ENCODE peak calls at places on chromosomes 7 and 10, in six cellular contexts. Y is GM23248, M is trophoblast cell, X is cardiac muscle cell, R is tibial nerve, Q is SJSA1. D is an unnamed sample. For H3K4me1, the result is how much of the 10 kb centered on the place peaks cover.

GRCh38 chr7:163971-164881 is 28.1 kb upstream of the FAM20C start:
- DNase-seq in Y (no peak), M (no peak), X (no peak), R (no peak), Q (no peak), D (no peak)

GRCh38 chr7:63023182-63023787 is 975.4 kb upstream of the ZNF722 start:
- DNase-seq in Y (no peak), M (no peak), X (no peak), R (no peak), Q (no peak), D (no peak)

GRCh38 chr10:88759366-88760101 is at the start of gene LIPN:
- DNase-seq in Y (no peak), M (peak), X (no peak), R (no peak), Q (no peak), D (no peak)

GRCh38 chr10:118543714-118544400 is 51.6 kb downstream of the PRLHR start:
- DNase-seq in Y (peak), M (peak), X (peak), R (no peak), Q (peak), D (peak)

GRCh38 chr7:79290841-79291497 is 162.5 kb downstream of the MAGI2 start:
- DNase-seq in Y (peak), M (no peak), X (peak), R (no peak), Q (no peak), D (peak)

GRCh38 chr10:68345621-68346020 is 12.9 kb upstream of the PBLD start:
- DNase-seq in Y (no peak), M (no peak), X (no peak), R (no peak), Q (no peak), D (no peak)

GRCh38 chr7:8380130-8380529 is 53.3 kb upstream of the NXPH1 start:
- DNase-seq in Y (no peak), M (no peak), X (no peak), R (no peak), Q (no peak), D (no peak)

GRCh38 chr7:112201421-112201820 is 4.8 kb downstream of the DOCK4 start:
- DNase-seq in Y (peak), M (no peak), X (peak), R (no peak), Q (no peak), D (peak)

GRCh38 chr7:149713061-149713730 is 60.2 kb downstream of the ZNF467 start:
- DNase-seq in Y (no peak), M (no peak), X (no peak), R (no peak), Q (no peak), D (no peak)

GRCh38 chr10:51459476-51459875 is 239.9 kb downstream of the CSTF2T start:
- DNase-seq in Y (no peak), M (no peak), X (peak), R (no peak), Q (no peak), D (no peak)

GRCh38 chr7:82179311-82179710 is 264.3 kb downstream of the CACNA2D1 start:
- DNase-seq in Y (no peak), M (no peak), X (no peak), R (no peak), Q (no peak), D (no peak)

GRCh38 chr10:131786756-131787605 is 113.8 kb upstream of the PPP2R2D start:
- DNase-seq in Y (peak), M (no peak), X (peak), R (no peak), Q (peak), D (peak)

GRCh38 chr10:63099734-63100133 is 33.4 kb upstream of the NRBF2 start:
- DNase-seq in Y (no peak), M (no peak), X (no peak), R (no peak), Q (no peak), D (no peak)

GRCh38 chr7:140059288-140060242 is 3.2 kb downstream of the PARP12 start:
- DNase-seq in Y (peak), M (no peak), X (peak), R (no peak), Q (peak), D (peak)

GRCh38 chr7:7696458-7697119 is 21.8 kb downstream of the RPA3 start:
- DNase-seq in Y (peak), M (no peak), X (no peak), R (no peak), Q (peak), D (peak)

GRCh38 chr7:96300981-96301380 is 20.9 kb downstream of the SLC25A13 start:
- DNase-seq in Y (no peak), M (no peak), X (no peak), R (no peak), Q (no peak), D (no peak)

GRCh38 chr10:49611166-49611814 is 1.2 kb downstream of the SLC18A3 start:
- DNase-seq in Y (peak), M (no peak), X (no peak), R (no peak), Q (no peak), D (no peak)

GRCh38 chr10:93917814-93918213 is 24.0 kb downstream of the SLC35G1 start:
- DNase-seq in Y (no peak), M (no peak), X (peak), R (no peak), Q (no peak), D (no peak)

GRCh38 chr7:17651926-17652385 is 288.3 kb downstream of the SNX13 start:
- DNase-seq in Y (peak), M (no peak), X (peak), R (no peak), Q (peak), D (peak)

GRCh38 chr10:88961266-88961665 is 8.7 kb upstream of the ACTA2 start:
- DNase-seq in Y (no peak), M (no peak), X (no peak), R (no peak), Q (no peak), D (no peak)

GRCh38 chr10:124089859-124090258 is 3.5 kb downstream of the CHST15 start:
- DNase-seq in Y (no peak), M (no peak), X (no peak), R (no peak), Q (no peak), D (no peak)
- H3K4me1 ChIP-seq in Y (under half), M (under half), X (under half), R (under half), Q (under half), D (under half)

DNA sequence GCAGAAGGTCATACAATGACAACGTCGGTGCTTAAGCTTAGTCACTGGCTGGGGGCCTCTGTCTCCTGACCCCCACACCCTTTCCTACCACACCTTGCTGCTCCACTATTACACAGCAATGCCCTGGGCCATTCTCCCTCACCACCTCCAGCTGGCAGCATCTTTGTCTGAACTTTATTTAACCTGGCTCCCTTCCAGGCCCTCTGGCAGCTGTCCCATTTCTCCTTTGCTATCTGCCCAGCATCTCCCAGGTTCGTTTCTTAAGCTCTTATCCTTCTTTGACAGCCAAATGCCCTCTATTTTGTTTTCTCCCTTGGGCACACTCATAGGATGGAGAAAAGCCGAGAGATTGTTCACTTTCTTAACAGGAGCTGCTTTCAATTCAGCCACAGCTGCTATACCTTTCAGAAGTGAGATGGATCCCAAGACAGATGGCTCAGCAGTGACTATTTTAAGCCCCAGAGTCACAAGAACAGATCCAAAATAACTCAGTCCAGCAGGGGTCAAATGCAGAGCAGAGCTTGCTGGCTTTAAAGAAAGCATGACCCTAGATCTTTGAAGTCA is 1277.1 kb upstream of the AUTS2 start:
- DNase-seq in Y (no peak), M (no peak), X (no peak), R (peak), Q (no peak), D (peak)
- H3K4me3 ChIP-seq in Y (no peak), M (no peak), X (no peak), R (no peak), Q (no peak), D (no peak)

DNA sequence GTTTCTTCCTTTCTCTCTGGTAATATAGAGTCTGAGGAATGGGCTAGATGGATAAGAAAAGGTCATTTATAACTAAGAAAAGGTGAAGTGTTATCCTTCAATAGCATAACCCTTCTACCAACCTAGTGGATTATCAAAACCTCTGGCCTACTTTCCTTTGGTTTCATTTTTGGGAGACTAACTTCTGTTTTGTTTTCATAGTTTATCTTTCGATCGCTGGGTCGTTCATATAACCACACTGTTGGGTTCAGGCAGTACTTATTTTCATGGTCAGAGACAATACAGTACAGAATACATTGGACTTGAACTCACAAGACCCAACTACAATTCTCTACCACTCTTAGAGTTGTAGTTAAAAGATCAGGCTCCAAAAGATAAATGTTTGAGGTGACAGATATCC is 86.5 kb downstream of the UBE2H start:
- DNase-seq in Y (no peak), M (no peak), X (no peak), R (no peak), Q (no peak), D (no peak)
- H3K4me1 ChIP-seq in Y (under half), M (under half), X (under half), R (under half), Q (under half), D (half or more)

GRCh38 chr7:75658369-75658768 is 80.4 kb downstream of the HIP1 start:
- DNase-seq in Y (no peak), M (no peak), X (no peak), R (no peak), Q (no peak), D (no peak)
- H3K4me3 ChIP-seq in Y (no peak), M (no peak), X (no peak), R (no peak), Q (no peak), D (no peak)

DNA sequence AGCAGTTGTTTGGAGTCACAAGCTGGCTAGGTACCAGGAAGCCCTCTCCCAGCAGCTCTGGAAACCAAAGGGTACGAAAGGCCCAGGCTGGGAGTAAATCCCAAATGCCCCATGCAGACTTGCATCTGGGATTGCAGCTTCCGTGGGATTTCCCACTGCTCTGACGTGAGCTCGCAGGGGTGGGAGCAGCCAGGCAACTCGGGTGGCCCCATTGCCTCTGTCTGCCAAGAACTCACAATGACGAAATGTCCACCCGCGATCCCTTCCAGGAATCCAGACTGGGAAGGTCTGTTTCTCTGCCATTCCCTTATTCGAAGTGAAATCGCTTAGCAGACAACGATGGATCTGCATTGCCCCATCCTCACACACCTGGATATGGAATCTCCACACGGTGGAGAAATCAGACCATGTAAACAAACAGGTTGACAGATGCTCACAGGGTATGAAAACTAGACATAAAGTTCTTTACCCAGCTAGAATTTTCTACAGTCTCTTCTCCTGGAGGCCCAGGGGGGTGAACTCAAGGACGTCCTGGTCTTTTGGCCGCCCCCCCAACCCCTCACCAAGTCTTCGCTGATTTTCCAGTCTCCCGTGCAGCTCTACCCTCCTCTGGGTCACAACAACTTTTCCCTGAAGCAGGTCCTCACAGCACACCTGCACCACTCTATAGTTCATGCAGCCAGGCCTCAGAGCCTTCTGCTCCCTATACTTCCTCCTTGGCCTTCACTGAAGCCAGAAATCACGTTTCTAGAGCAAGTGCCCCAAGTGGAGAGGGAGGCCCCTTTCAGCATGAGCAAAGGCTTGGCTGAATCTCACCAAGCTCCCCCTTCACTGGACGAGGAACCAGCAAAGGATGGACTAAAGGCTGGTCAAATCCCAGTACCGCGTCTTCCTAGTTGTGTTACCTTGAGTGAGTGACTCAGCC is 20.0 kb downstream of the SH3PXD2A start:
- DNase-seq in Y (peak), M (peak), X (peak), R (peak), Q (no peak), D (peak)
- H3K4me1 ChIP-seq in Y (under half), M (under half), X (half or more), R (under half), Q (under half), D (under half)

GRCh38 chr7:37424995-37425394 is 23.7 kb downstream of the ELMO1 start:
- DNase-seq in Y (no peak), M (peak), X (no peak), R (no peak), Q (no peak), D (no peak)
- H3K4me3 ChIP-seq in Y (no peak), M (no peak), X (no peak), R (no peak), Q (no peak), D (no peak)

GRCh38 chr10:6558272-6558671 is 21.8 kb downstream of the PRKCQ start:
- DNase-seq in Y (no peak), M (no peak), X (no peak), R (no peak), Q (no peak), D (no peak)
- H3K4me1 ChIP-seq in Y (under half), M (under half), X (under half), R (under half), Q (under half), D (under half)

DNA sequence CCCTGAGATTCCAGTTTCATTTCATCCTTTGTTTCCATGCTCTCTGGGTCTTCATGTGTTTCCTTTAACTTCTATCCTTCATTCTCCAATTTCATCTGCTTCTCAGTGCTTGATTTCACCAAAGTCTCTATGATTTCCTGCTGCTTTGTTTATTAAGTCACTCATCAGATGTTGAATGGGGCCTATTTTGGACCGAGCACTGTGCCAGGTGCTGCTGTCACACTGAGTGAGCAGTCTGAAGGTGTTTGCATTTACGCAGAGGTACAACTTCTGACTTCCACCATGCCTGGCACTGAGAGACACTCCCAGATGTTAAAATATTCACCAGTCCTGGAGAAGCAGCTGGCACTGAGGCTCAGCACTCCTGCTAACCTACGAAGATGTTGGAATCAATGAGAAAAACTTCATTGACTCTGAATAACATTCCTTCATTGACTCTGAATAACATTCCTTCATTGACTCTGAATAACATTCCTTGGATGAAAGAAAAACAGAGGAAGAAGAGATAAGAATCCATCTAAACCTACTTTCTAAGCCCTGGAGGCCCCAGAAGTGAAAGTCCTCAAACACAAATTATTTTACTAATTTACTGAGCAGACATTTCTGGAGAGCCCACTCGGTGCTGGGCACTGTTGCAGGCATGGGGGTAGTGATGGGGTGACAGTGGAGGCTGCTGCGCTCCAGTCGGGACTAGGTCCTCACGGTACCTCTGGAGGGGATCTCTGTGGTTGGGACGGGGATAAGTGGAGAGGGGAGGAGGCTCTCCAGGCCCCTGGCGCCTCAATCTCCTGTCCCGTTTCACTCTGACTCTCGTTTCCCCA is 254.0 kb downstream of the WDR37 start:
- DNase-seq in Y (no peak), M (no peak), X (no peak), R (no peak), Q (no peak), D (no peak)
- H3K4me3 ChIP-seq in Y (no peak), M (no peak), X (no peak), R (no peak), Q (no peak), D (no peak)

DNA sequence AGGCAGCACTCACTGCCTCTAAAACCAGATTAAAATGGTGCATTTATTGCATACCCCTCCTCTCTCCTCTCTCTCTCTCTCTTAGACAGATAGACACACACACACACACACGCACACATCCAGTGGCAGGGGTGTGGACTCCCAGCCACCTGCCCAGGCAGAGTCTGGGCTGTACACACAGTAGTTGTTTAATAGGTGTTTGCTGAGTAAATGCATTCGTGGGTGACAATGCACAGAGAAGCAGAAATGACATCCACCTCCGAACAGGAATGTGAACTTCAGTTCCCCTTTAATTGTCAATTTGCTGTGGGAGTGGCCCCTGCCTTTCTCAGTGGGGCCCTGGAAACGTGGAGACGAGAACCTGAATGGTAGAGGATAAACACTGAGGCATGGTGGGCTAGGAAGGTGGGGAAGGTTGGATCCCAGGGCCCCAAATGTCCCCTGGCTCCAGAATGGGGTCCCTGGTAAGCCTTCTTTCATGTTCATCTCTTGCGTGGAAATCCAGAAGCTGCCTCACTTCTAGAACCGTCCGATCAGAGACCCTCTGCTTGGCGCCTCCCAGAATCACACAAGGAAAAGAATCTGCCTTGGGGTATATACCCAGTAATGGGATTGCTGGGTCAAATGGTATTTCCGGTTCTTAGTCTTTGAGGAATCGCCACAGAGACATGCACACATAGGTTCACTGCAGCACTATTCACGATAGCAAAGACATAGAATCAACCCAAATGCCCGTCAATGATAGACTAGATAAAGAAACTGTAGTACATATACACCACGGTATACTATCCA is 58.5 kb upstream of the ECHDC3 start:
- DNase-seq in Y (no peak), M (no peak), X (no peak), R (no peak), Q (no peak), D (no peak)
- H3K4me1 ChIP-seq in Y (under half), M (under half), X (under half), R (under half), Q (under half), D (under half)

GRCh38 chr10:1425886-1426285 is 311.4 kb downstream of the ADARB2 start:
- DNase-seq in Y (no peak), M (no peak), X (no peak), R (no peak), Q (no peak), D (no peak)

GRCh38 chr10:1420663-1421362 is 316.5 kb downstream of the ADARB2 start:
- DNase-seq in Y (peak), M (no peak), X (no peak), R (peak), Q (peak), D (peak)

GRCh38 chr10:1422275-1422674 is 315.1 kb downstream of the ADARB2 start:
- DNase-seq in Y (no peak), M (no peak), X (no peak), R (no peak), Q (no peak), D (no peak)

GRCh38 chr10:1424648-1425047 is 312.7 kb downstream of the ADARB2 start:
- DNase-seq in Y (no peak), M (no peak), X (no peak), R (no peak), Q (no peak), D (no peak)

DNA sequence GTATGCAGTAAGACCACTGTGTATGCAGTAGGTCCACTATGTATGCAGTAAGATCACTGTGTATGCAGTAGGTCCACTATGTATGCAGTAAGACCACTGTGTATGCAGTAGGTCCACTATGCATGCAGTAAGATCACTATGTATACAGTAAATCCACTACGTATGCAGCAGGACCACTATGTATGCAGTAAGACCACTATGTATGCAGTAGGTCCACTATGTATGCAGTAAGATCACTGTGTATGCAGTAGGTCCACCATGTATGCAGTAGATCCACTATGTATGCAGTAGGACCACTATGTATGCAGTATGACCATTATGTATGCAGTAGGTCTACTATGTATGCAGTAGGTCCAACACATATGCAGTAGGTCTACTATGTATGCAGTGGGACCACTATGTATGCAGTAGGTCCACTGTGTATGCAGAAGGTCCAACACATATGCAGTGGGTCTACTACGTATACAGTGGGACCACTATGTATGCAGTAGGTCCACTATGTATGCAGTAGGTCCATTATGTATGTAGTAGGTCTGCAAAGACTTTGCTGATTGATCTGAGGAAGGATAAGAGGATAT is 313.6 kb downstream of the ADARB2 start:
- DNase-seq in Y (no peak), M (no peak), X (no peak), R (no peak), Q (no peak), D (no peak)
- H3K4me3 ChIP-seq in Y (no peak), M (no peak), X (no peak), R (no peak), Q (no peak), D (no peak)

D was measured in adipocyte.